ENCODE peak calls at places on chromosome 9, in six cellular contexts. One of them, this sample, is unnamed.

GRCh38 chr9:87787735-87788134 is 61.8 kb downstream of the CTSL start:
- DNase-seq in EH: peak
- DNase-seq in T-helper 9 cell: no peak
- DNase-seq in fibroblast of lung: no peak
- DNase-seq in germinal center: no peak
- DNase-seq in T-helper 1 cell: no peak
- DNase-seq in this sample: no peak

GRCh38 chr9:87556821-87557220 is 59.2 kb downstream of the DAPK1 start:
- DNase-seq in EH: no peak
- DNase-seq in T-helper 9 cell: no peak
- DNase-seq in fibroblast of lung: no peak
- DNase-seq in germinal center: no peak
- DNase-seq in T-helper 1 cell: no peak
- DNase-seq in this sample: no peak

GRCh38 chr9:109411818-109412352 is 86.2 kb downstream of the PTPN3 start:
- DNase-seq in EH: peak
- DNase-seq in T-helper 9 cell: no peak
- DNase-seq in fibroblast of lung: peak
- DNase-seq in germinal center: peak
- DNase-seq in T-helper 1 cell: no peak
- DNase-seq in this sample: peak

GRCh38 chr9:99299214-99300102 is 77.4 kb downstream of the SEC61B start:
- DNase-seq in EH: peak
- DNase-seq in T-helper 9 cell: no peak
- DNase-seq in fibroblast of lung: peak
- DNase-seq in germinal center: no peak
- DNase-seq in T-helper 1 cell: no peak
- DNase-seq in this sample: peak

GRCh38 chr9:127537014-127537413 is 75.1 kb upstream of the STXBP1 start:
- DNase-seq in EH: peak
- DNase-seq in T-helper 9 cell: no peak
- DNase-seq in fibroblast of lung: peak
- DNase-seq in germinal center: no peak
- DNase-seq in T-helper 1 cell: no peak
- DNase-seq in this sample: no peak

GRCh38 chr9:102355982-102356381 is 617.5 kb upstream of the GRIN3A start:
- DNase-seq in EH: no peak
- DNase-seq in T-helper 9 cell: no peak
- DNase-seq in fibroblast of lung: no peak
- DNase-seq in germinal center: no peak
- DNase-seq in T-helper 1 cell: no peak
- DNase-seq in this sample: no peak

GRCh38 chr9:36141288-36141687 is 4.8 kb downstream of the GLIPR2 start:
- DNase-seq in EH: peak
- DNase-seq in T-helper 9 cell: no peak
- DNase-seq in fibroblast of lung: no peak
- DNase-seq in germinal center: no peak
- DNase-seq in T-helper 1 cell: no peak
- DNase-seq in this sample: peak

GRCh38 chr9:90860382-90860781 is 58.8 kb downstream of the SYK start:
- DNase-seq in EH: no peak
- DNase-seq in T-helper 9 cell: no peak
- DNase-seq in fibroblast of lung: no peak
- DNase-seq in germinal center: no peak
- DNase-seq in T-helper 1 cell: no peak
- DNase-seq in this sample: no peak

GRCh38 chr9:886886-887285 is 45.4 kb downstream of the DMRT1 start:
- DNase-seq in EH: no peak
- DNase-seq in T-helper 9 cell: no peak
- DNase-seq in fibroblast of lung: no peak
- DNase-seq in germinal center: no peak
- DNase-seq in T-helper 1 cell: no peak
- DNase-seq in this sample: no peak

GRCh38 chr9:95089916-95090791 is 227.4 kb downstream of the FANCC start:
- DNase-seq in EH: peak
- DNase-seq in T-helper 9 cell: no peak
- DNase-seq in fibroblast of lung: no peak
- DNase-seq in germinal center: no peak
- DNase-seq in T-helper 1 cell: no peak
- DNase-seq in this sample: peak

GRCh38 chr9:114317665-114318357 is 5.1 kb upstream of the ORM1 start:
- DNase-seq in EH: peak
- DNase-seq in T-helper 9 cell: no peak
- DNase-seq in fibroblast of lung: peak
- DNase-seq in germinal center: no peak
- DNase-seq in T-helper 1 cell: no peak
- DNase-seq in this sample: no peak

GRCh38 chr9:107137495-107138202 is 145.4 kb upstream of the RAD23B start:
- DNase-seq in EH: peak
- DNase-seq in T-helper 9 cell: no peak
- DNase-seq in fibroblast of lung: no peak
- DNase-seq in germinal center: peak
- DNase-seq in T-helper 1 cell: no peak
- DNase-seq in this sample: peak

GRCh38 chr9:38384990-38385848 is 7.3 kb upstream of the ALDH1B1 start:
- DNase-seq in EH: peak
- DNase-seq in T-helper 9 cell: no peak
- DNase-seq in fibroblast of lung: no peak
- DNase-seq in germinal center: no peak
- DNase-seq in T-helper 1 cell: no peak
- DNase-seq in this sample: no peak

GRCh38 chr9:133368249-133368881 is 7.5 kb downstream of the SURF4 start:
- DNase-seq in EH: no peak
- DNase-seq in T-helper 9 cell: no peak
- DNase-seq in fibroblast of lung: no peak
- DNase-seq in germinal center: no peak
- DNase-seq in T-helper 1 cell: no peak
- DNase-seq in this sample: no peak

GRCh38 chr9:135073081-135073740 is 14.3 kb upstream of the OLFM1 start:
- DNase-seq in EH: no peak
- DNase-seq in T-helper 9 cell: no peak
- DNase-seq in fibroblast of lung: no peak
- DNase-seq in germinal center: no peak
- DNase-seq in T-helper 1 cell: no peak
- DNase-seq in this sample: no peak

GRCh38 chr9:101711330-101711941 is 27.0 kb downstream of the GRIN3A start:
- DNase-seq in EH: peak
- DNase-seq in T-helper 9 cell: no peak
- DNase-seq in fibroblast of lung: no peak
- DNase-seq in germinal center: peak
- DNase-seq in T-helper 1 cell: no peak
- DNase-seq in this sample: no peak

GRCh38 chr9:132647355-132647754 is 22.4 kb downstream of the DDX31 start:
- DNase-seq in EH: peak
- DNase-seq in T-helper 9 cell: no peak
- DNase-seq in fibroblast of lung: peak
- DNase-seq in germinal center: no peak
- DNase-seq in T-helper 1 cell: no peak
- DNase-seq in this sample: peak

GRCh38 chr9:38339496-38339895 is 53.0 kb upstream of the ALDH1B1 start:
- DNase-seq in EH: peak
- DNase-seq in T-helper 9 cell: no peak
- DNase-seq in fibroblast of lung: peak
- DNase-seq in germinal center: no peak
- DNase-seq in T-helper 1 cell: no peak
- DNase-seq in this sample: peak

GRCh38 chr9:73132034-73132776 is 19.5 kb upstream of the ANXA1 start:
- DNase-seq in EH: peak
- DNase-seq in T-helper 9 cell: peak
- DNase-seq in fibroblast of lung: peak
- DNase-seq in germinal center: peak
- DNase-seq in T-helper 1 cell: peak
- DNase-seq in this sample: peak

GRCh38 chr9:17742065-17742464 is 163.2 kb downstream of the SH3GL2 start:
- DNase-seq in EH: peak
- DNase-seq in T-helper 9 cell: no peak
- DNase-seq in fibroblast of lung: no peak
- DNase-seq in germinal center: no peak
- DNase-seq in T-helper 1 cell: no peak
- DNase-seq in this sample: no peak

GRCh38 chr9:120855827-120856636 is 13.3 kb upstream of the PSMD5 start:
- DNase-seq in EH: no peak
- DNase-seq in T-helper 9 cell: no peak
- DNase-seq in fibroblast of lung: no peak
- DNase-seq in germinal center: no peak
- DNase-seq in T-helper 1 cell: no peak
- DNase-seq in this sample: no peak

GRCh38 chr9:81787747-81788632 is 98.6 kb upstream of the TLE1 start:
- DNase-seq in EH: peak
- DNase-seq in T-helper 9 cell: no peak
- DNase-seq in fibroblast of lung: peak
- DNase-seq in germinal center: no peak
- DNase-seq in T-helper 1 cell: no peak
- DNase-seq in this sample: peak

GRCh38 chr9:82320566-82320965 is 332.0 kb downstream of the SPATA31D1 start:
- DNase-seq in EH: peak
- DNase-seq in T-helper 9 cell: no peak
- DNase-seq in fibroblast of lung: peak
- DNase-seq in germinal center: no peak
- DNase-seq in T-helper 1 cell: no peak
- DNase-seq in this sample: no peak

GRCh38 chr9:101536351-101536750 is 2.7 kb downstream of the RNF20 start:
- DNase-seq in EH: peak
- DNase-seq in T-helper 9 cell: no peak
- DNase-seq in fibroblast of lung: peak
- DNase-seq in germinal center: no peak
- DNase-seq in T-helper 1 cell: no peak
- DNase-seq in this sample: no peak

GRCh38 chr9:136576269-136576626 is 30.4 kb upstream of the NOTCH1 start:
- DNase-seq in EH: peak
- DNase-seq in T-helper 9 cell: no peak
- DNase-seq in fibroblast of lung: peak
- DNase-seq in germinal center: no peak
- DNase-seq in T-helper 1 cell: no peak
- DNase-seq in this sample: peak

GRCh38 chr9:3698531-3698930 is 172.7 kb upstream of the RFX3 start:
- DNase-seq in EH: peak
- DNase-seq in T-helper 9 cell: no peak
- DNase-seq in fibroblast of lung: no peak
- DNase-seq in germinal center: no peak
- DNase-seq in T-helper 1 cell: no peak
- DNase-seq in this sample: peak

GRCh38 chr9:21682981-21683380 is 119.5 kb upstream of the MTAP start:
- DNase-seq in EH: peak
- DNase-seq in T-helper 9 cell: no peak
- DNase-seq in fibroblast of lung: peak
- DNase-seq in germinal center: no peak
- DNase-seq in T-helper 1 cell: no peak
- DNase-seq in this sample: peak

GRCh38 chr9:136631038-136632000 is 31.4 kb upstream of the EGFL7 start:
- DNase-seq in EH: peak
- DNase-seq in T-helper 9 cell: peak
- DNase-seq in fibroblast of lung: peak
- DNase-seq in germinal center: peak
- DNase-seq in T-helper 1 cell: peak
- DNase-seq in this sample: peak

GRCh38 chr9:114856210-114856941 is 50.5 kb upstream of the TNFSF15 start:
- DNase-seq in EH: peak
- DNase-seq in T-helper 9 cell: no peak
- DNase-seq in fibroblast of lung: peak
- DNase-seq in germinal center: no peak
- DNase-seq in T-helper 1 cell: no peak
- DNase-seq in this sample: no peak

GRCh38 chr9:81896067-81896466 is 32.2 kb upstream of the SPATA31D4 start:
- DNase-seq in EH: peak
- DNase-seq in T-helper 9 cell: no peak
- DNase-seq in fibroblast of lung: peak
- DNase-seq in germinal center: no peak
- DNase-seq in T-helper 1 cell: no peak
- DNase-seq in this sample: peak

GRCh38 chr9:92962846-92963245 is 15.5 kb downstream of the FGD3 start:
- DNase-seq in EH: no peak
- DNase-seq in T-helper 9 cell: no peak
- DNase-seq in fibroblast of lung: no peak
- DNase-seq in germinal center: no peak
- DNase-seq in T-helper 1 cell: no peak
- DNase-seq in this sample: no peak

GRCh38 chr9:125421591-125422181 is 160.1 kb downstream of the GAPVD1 start:
- DNase-seq in EH: no peak
- DNase-seq in T-helper 9 cell: no peak
- DNase-seq in fibroblast of lung: no peak
- DNase-seq in germinal center: no peak
- DNase-seq in T-helper 1 cell: no peak
- DNase-seq in this sample: no peak

GRCh38 chr9:88628811-88629210 is 93.8 kb downstream of the NXNL2 start:
- DNase-seq in EH: no peak
- DNase-seq in T-helper 9 cell: no peak
- DNase-seq in fibroblast of lung: peak
- DNase-seq in germinal center: no peak
- DNase-seq in T-helper 1 cell: no peak
- DNase-seq in this sample: no peak

GRCh38 chr9:113707953-113708695 is 168.0 kb upstream of the ZNF618 start:
- DNase-seq in EH: no peak
- DNase-seq in T-helper 9 cell: no peak
- DNase-seq in fibroblast of lung: no peak
- DNase-seq in germinal center: no peak
- DNase-seq in T-helper 1 cell: no peak
- DNase-seq in this sample: no peak

GRCh38 chr9:91547076-91547475 is 123.4 kb upstream of the NFIL3 start:
- DNase-seq in EH: peak
- DNase-seq in T-helper 9 cell: no peak
- DNase-seq in fibroblast of lung: peak
- DNase-seq in germinal center: no peak
- DNase-seq in T-helper 1 cell: no peak
- DNase-seq in this sample: peak